ENCODE peak calls at places on chromosomes 13 and 19, in eight cellular contexts. T, J, L, D, S, M, H and P are unnamed samples.

GRCh38 chr13:75749407-75749806 is 113.3 kb downstream of the LMO7 start:
- DNase-seq in T (peak; percentile 60), J (no peak), L (peak; percentile 38), D (no peak), S (peak; percentile 32), M (no peak), H (peak; percentile 53), P (no peak)

GRCh38 chr13:36006347-36006746 is 124.8 kb downstream of the DCLK1 start:
- DNase-seq in T (no peak), J (peak; percentile 24), L (no peak), D (no peak), S (no peak), M (no peak), H (no peak), P (no peak)

GRCh38 chr19:41945135-41945766 is 13.9 kb downstream of the RABAC1 start:
- DNase-seq in T (no peak), J (no peak), L (no peak), D (no peak), S (no peak), M (no peak), H (no peak), P (no peak)

GRCh38 chr19:29586401-29586800 is 19.7 kb upstream of the POP4 start:
- DNase-seq in T (no peak), J (no peak), L (no peak), D (no peak), S (no peak), M (no peak), H (no peak), P (no peak)

GRCh38 chr19:18203408-18203862 is 407 bp downstream of the RAB3A start:
- DNase-seq in T (no peak), J (no peak), L (no peak), D (peak; percentile 60), S (no peak), M (no peak), H (peak; percentile 89), P (peak; percentile 63)

GRCh38 chr19:35673121-35673804 is 6.9 kb downstream of the UPK1A start:
- DNase-seq in T (peak; percentile 46), J (no peak), L (no peak), D (no peak), S (no peak), M (no peak), H (no peak), P (no peak)

GRCh38 chr19:1512671-1513491 is at the start of gene ADAMTSL5:
- DNase-seq in T (peak; percentile 57), J (no peak), L (peak; percentile 74), D (no peak), S (no peak), M (no peak), H (no peak), P (peak; percentile 51)

GRCh38 chr13:52010890-52011689 is at the start of gene ATP7B:
- DNase-seq in T (peak; percentile 33), J (peak; percentile 9), L (peak; percentile 58), D (peak; percentile 48), S (no peak), M (no peak), H (peak; percentile 73), P (peak; percentile 40)

GRCh38 chr13:26855921-26856320 is 95.3 kb upstream of the GPR12 start:
- DNase-seq in T (no peak), J (no peak), L (no peak), D (peak; percentile 55), S (no peak), M (no peak), H (no peak), P (no peak)

GRCh38 chr13:31350560-31350959 is 150.8 kb downstream of the B3GLCT start:
- DNase-seq in T (no peak), J (no peak), L (no peak), D (no peak), S (no peak), M (no peak), H (no peak), P (no peak)

GRCh38 chr19:40403262-40403984 is 9.8 kb downstream of the PRX start:
- DNase-seq in T (peak; percentile 96), J (peak; percentile 55), L (peak; percentile 87), D (peak; percentile 9), S (peak; percentile 79), M (peak; percentile 74), H (peak; percentile 97), P (peak; percentile 92)

GRCh38 chr19:36009220-36009619 is 607 bp upstream of the SYNE4 start:
- DNase-seq in T (no peak), J (peak; percentile 46), L (peak; percentile 62), D (peak; percentile 47), S (no peak), M (no peak), H (peak; percentile 91), P (peak; percentile 80)

GRCh38 chr13:59038824-59039223 is 1124.9 kb downstream of the DIAPH3 start:
- DNase-seq in T (no peak), J (peak; percentile 19), L (no peak), D (no peak), S (no peak), M (peak; percentile 15), H (no peak), P (no peak)

GRCh38 chr19:45508931-45509691 is 1.8 kb downstream of the VASP start:
- DNase-seq in T (peak; percentile 56), J (peak; percentile 64), L (peak; percentile 82), D (no peak), S (peak; percentile 67), M (no peak), H (peak; percentile 94), P (peak; percentile 70)

GRCh38 chr13:64928704-64929499 is 2301.2 kb downstream of the PCDH9 start:
- DNase-seq in T (no peak), J (no peak), L (no peak), D (no peak), S (no peak), M (peak; percentile 23), H (no peak), P (no peak)

GRCh38 chr13:85864963-85865530 is 65.8 kb upstream of the SLITRK6 start:
- DNase-seq in T (peak; percentile 58), J (peak; percentile 9), L (peak; percentile 36), D (no peak), S (no peak), M (no peak), H (no peak), P (no peak)

GRCh38 chr13:65470781-65471180 is 1759.4 kb downstream of the PCDH9 start:
- DNase-seq in T (no peak), J (no peak), L (no peak), D (no peak), S (no peak), M (no peak), H (no peak), P (no peak)

GRCh38 chr19:58218899-58219298 is 9.8 kb upstream of the ZNF544 start:
- DNase-seq in T (no peak), J (no peak), L (peak; percentile 50), D (no peak), S (no peak), M (no peak), H (no peak), P (no peak)

GRCh38 chr19:32018014-32018413 is 327.4 kb upstream of the ZNF507 start:
- DNase-seq in T (no peak), J (no peak), L (peak; percentile 6), D (no peak), S (no peak), M (no peak), H (no peak), P (peak; percentile 31)

GRCh38 chr13:111394211-111394922 is 73.9 kb downstream of the TEX29 start:
- DNase-seq in T (no peak), J (no peak), L (no peak), D (no peak), S (no peak), M (no peak), H (no peak), P (no peak)

GRCh38 chr13:86906458-86906857 is 764.7 kb upstream of the SLITRK5 start:
- DNase-seq in T (no peak), J (no peak), L (no peak), D (no peak), S (no peak), M (no peak), H (no peak), P (no peak)

GRCh38 chr19:35167251-35168119 is 12.9 kb downstream of the FXYD5 start:
- DNase-seq in T (no peak), J (no peak), L (peak; percentile 72), D (no peak), S (no peak), M (no peak), H (no peak), P (no peak)

GRCh38 chr19:6580313-6580712 is 10.6 kb downstream of the CD70 start:
- DNase-seq in T (no peak), J (no peak), L (peak; percentile 63), D (no peak), S (no peak), M (no peak), H (no peak), P (no peak)

GRCh38 chr19:1615156-1615765 is 10.0 kb upstream of the UQCR11 start:
- DNase-seq in T (no peak), J (no peak), L (no peak), D (no peak), S (no peak), M (no peak), H (peak; percentile 75), P (no peak)

GRCh38 chr19:8638078-8638619 is 7.7 kb downstream of the NFILZ start:
- DNase-seq in T (no peak), J (no peak), L (peak; percentile 99), D (no peak), S (no peak), M (no peak), H (no peak), P (no peak)

GRCh38 chr13:35850569-35850968 is 280.6 kb downstream of the DCLK1 start:
- DNase-seq in T (no peak), J (no peak), L (no peak), D (no peak), S (no peak), M (no peak), H (no peak), P (no peak)

GRCh38 chr13:38590796-38591507 is 95.9 kb upstream of the FREM2 start:
- DNase-seq in T (no peak), J (peak; percentile 65), L (no peak), D (no peak), S (no peak), M (no peak), H (no peak), P (no peak)

GRCh38 chr13:113455384-113455783 is 2.1 kb upstream of the ADPRHL1 start:
- DNase-seq in T (no peak), J (no peak), L (no peak), D (no peak), S (no peak), M (no peak), H (no peak), P (no peak)